ENCODE peak calls at places on chromosomes 7 and 10, in eight cellular contexts. C, H, N, A, R, X, O and W are unnamed samples. For H3K27me3, the result is how much of the 10 kb centered on the place peaks cover.

GRCh38 chr10:78524342-78524741 is 490.7 kb downstream of the RPS24 start:
- DNase-seq in R (no peak), X (no peak), A (no peak), C (no peak), N (no peak), O (no peak), H (no peak), W (no peak)

GRCh38 chr10:28879875-28880381 is 202.6 kb downstream of the BAMBI start:
- DNase-seq in R (no peak), O (peak), H (no peak), N (no peak), C (no peak), X (no peak), A (no peak), W (no peak)

GRCh38 chr10:85138046-85138445 is 809.7 kb downstream of the CCSER2 start:
- DNase-seq in X (no peak), C (no peak), N (no peak), A (no peak), R (no peak), O (no peak), H (no peak), W (no peak)

GRCh38 chr10:7351905-7352304 is 58.9 kb downstream of the SFMBT2 start:
- DNase-seq in X (no peak), R (no peak), O (no peak), A (no peak), H (no peak), C (no peak), N (no peak), W (no peak)

GRCh38 chr7:45084336-45084735 is 4.4 kb downstream of the NACAD start:
- DNase-seq in C (no peak), R (no peak), N (no peak), X (no peak), O (no peak), H (no peak), A (no peak), W (no peak)

GRCh38 chr10:58152698-58153263 is 114.9 kb downstream of the IPMK start:
- DNase-seq in R (peak), C (peak), X (no peak), N (peak), A (no peak), O (peak), H (peak), W (no peak)

GRCh38 chr7:70694357-70694908 is 437.5 kb upstream of the GALNT17 start:
- DNase-seq in X (no peak), A (peak), N (peak), H (peak), R (no peak), O (peak), C (peak), W (no peak)

GRCh38 chr10:88505265-88505664 is 77.9 kb downstream of the RNLS start:
- DNase-seq in A (no peak), C (no peak), O (no peak), X (no peak), N (no peak), R (no peak), H (no peak), W (no peak)

GRCh38 chr7:149161241-149161848 is 14.1 kb downstream of the ZNF398 start:
- DNase-seq in R (no peak), H (no peak), O (no peak), C (no peak), X (no peak), N (no peak), A (no peak), W (no peak)

GRCh38 chr7:21771906-21772610 is 173.6 kb downstream of the CDCA7L start:
- DNase-seq in C (no peak), O (no peak), A (no peak), H (no peak), R (no peak), X (no peak), N (peak), W (no peak)

GRCh38 chr10:119689016-119689564 is 36.8 kb upstream of the INPP5F start:
- DNase-seq in N (no peak), A (no peak), H (no peak), O (no peak), R (no peak), X (no peak), C (no peak), W (no peak)

GRCh38 chr10:119687192-119688032 is 36.2 kb downstream of the BAG3 start:
- DNase-seq in A (no peak), C (no peak), O (no peak), X (no peak), N (peak), R (no peak), H (no peak), W (no peak)

GRCh38 chr10:119691726-119692125 is 34.1 kb upstream of the INPP5F start:
- DNase-seq in R (no peak), O (no peak), N (no peak), H (no peak), X (no peak), A (no peak), C (no peak), W (no peak)

GRCh38 chr10:119686465-119687191 is 35.4 kb downstream of the BAG3 start:
- DNase-seq in O (peak), A (peak), N (peak), H (peak), C (peak), R (peak), X (peak), W (no peak)

GRCh38 chr10:119688033-119688508 is 36.9 kb downstream of the BAG3 start:
- DNase-seq in R (no peak), N (peak), X (no peak), C (no peak), O (no peak), A (no peak), H (no peak), W (no peak)
- H3K4me3 ChIP-seq in R (no peak), N (no peak), X (no peak), C (no peak), O (no peak), A (no peak), H (no peak), W (no peak)

DNA sequence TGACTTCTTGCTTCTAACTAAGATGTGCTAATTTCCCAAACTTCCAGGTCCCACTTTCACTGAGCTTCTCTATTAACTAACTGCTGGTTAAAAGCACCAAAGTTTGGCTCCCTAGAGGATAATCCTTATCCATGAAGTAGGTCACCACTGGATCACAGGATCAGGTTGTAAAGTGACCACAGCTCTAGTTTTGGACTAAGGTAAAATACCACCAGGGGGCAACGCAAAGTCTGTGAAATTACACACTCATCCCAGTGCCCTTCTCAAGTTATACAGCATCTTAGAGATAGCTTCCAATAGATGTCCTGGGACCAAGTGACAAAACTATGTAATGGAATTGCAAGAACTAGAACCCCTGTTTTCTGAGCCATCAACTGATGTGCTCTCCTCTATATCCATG is 116.4 kb upstream of the ASAH2 start:
- DNase-seq in R (peak), N (peak), C (no peak), A (no peak), O (no peak), H (peak), X (no peak), W (no peak)
- TF ChIP-seq CTCF in R (peak), N (peak), C (peak), A (peak), O (peak), H (peak), X (peak), W (peak)

GRCh38 chr7:117007285-117007684 is 54.0 kb downstream of the ST7 start:
- DNase-seq in C (no peak), N (no peak), O (no peak), X (no peak), A (no peak), R (no peak), H (no peak), W (no peak)

GRCh38 chr7:117001283-117001682 is 48.0 kb downstream of the ST7 start:
- DNase-seq in H (no peak), A (no peak), R (no peak), X (no peak), O (no peak), C (no peak), N (no peak), W (no peak)

GRCh38 chr7:117005449-117005848 is 52.1 kb downstream of the ST7 start:
- DNase-seq in H (peak), A (no peak), N (no peak), X (no peak), C (no peak), O (no peak), R (no peak), W (no peak)

GRCh38 chr7:117008849-117009531 is 55.7 kb downstream of the ST7 start:
- DNase-seq in H (peak), R (no peak), N (no peak), O (no peak), A (peak), X (peak), C (no peak), W (peak)

GRCh38 chr7:117004899-117005298 is 51.6 kb downstream of the ST7 start:
- DNase-seq in A (no peak), N (no peak), X (no peak), R (no peak), O (no peak), C (no peak), H (no peak), W (no peak)
- H3K27me3 ChIP-seq in A (under half), N (under half), X (under half), R (under half), O (under half), C (under half), H (under half), W (under half)

DNA sequence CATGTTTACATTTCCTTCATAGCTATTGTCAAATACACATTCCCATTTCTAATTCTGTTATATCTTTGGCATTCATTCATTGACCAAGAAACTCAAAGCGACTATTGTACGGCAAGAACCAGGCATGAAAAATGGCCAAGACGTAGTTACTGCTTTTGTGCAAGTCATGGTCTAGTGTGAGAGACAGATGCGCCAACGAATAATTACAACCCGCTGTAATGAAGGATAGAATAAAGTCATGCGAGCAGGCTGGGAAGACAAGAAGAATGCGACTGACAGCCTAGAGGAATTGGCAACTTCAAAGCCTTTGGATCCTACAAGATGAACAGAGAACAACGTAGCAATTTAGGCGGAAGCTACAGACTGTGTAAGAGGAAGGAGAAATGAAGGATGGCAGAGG is 221.2 kb downstream of the CALN1 start:
- DNase-seq in X (no peak), C (no peak), N (no peak), A (no peak), H (no peak), R (no peak), O (no peak), W (no peak)
- H3K4me3 ChIP-seq in X (no peak), C (no peak), N (no peak), A (no peak), H (no peak), R (no peak), O (no peak), W (no peak)

GRCh38 chr7:33909312-33909711 is 4.0 kb downstream of the BMPER start:
- DNase-seq in A (no peak), R (no peak), C (no peak), O (no peak), H (no peak), X (no peak), N (peak), W (no peak)
- TF ChIP-seq CTCF in A (no peak), R (no peak), C (no peak), O (no peak), H (no peak), X (no peak), N (peak), W (no peak)

GRCh38 chr7:121334875-121335648 is 6.3 kb downstream of the WNT16 start:
- DNase-seq in A (no peak), H (no peak), O (no peak), X (peak), N (no peak), R (no peak), C (no peak), W (no peak)
- H3K27me3 ChIP-seq in A (under half), H (under half), O (half or more), X (under half), N (half or more), R (under half), C (half or more), W (under half)

GRCh38 chr10:96752380-96752779 is 32.1 kb upstream of the PIK3AP1 start:
- DNase-seq in A (no peak), C (no peak), N (no peak), R (no peak), X (no peak), H (no peak), O (no peak), W (no peak)

GRCh38 chr10:96758423-96758822 is 38.1 kb upstream of the PIK3AP1 start:
- DNase-seq in R (no peak), A (peak), H (no peak), O (no peak), X (no peak), N (no peak), C (no peak), W (no peak)

GRCh38 chr10:96753956-96754355 is 33.6 kb upstream of the PIK3AP1 start:
- DNase-seq in R (no peak), N (no peak), C (no peak), X (no peak), O (no peak), A (no peak), H (no peak), W (no peak)

GRCh38 chr10:96756111-96756903 is 36.0 kb upstream of the PIK3AP1 start:
- DNase-seq in R (no peak), C (no peak), N (no peak), O (no peak), A (no peak), H (no peak), X (no peak), W (no peak)
- H3K4me3 ChIP-seq in R (no peak), C (no peak), N (no peak), O (no peak), A (no peak), H (no peak), X (no peak), W (no peak)

GRCh38 chr10:13994932-13995331 is 335.8 kb downstream of the FRMD4A start:
- DNase-seq in X (no peak), C (no peak), N (no peak), R (no peak), H (no peak), O (no peak), A (no peak), W (no peak)
- TF ChIP-seq CTCF in X (no peak), C (no peak), N (no peak), R (no peak), H (no peak), O (no peak), A (peak), W (no peak)

DNA sequence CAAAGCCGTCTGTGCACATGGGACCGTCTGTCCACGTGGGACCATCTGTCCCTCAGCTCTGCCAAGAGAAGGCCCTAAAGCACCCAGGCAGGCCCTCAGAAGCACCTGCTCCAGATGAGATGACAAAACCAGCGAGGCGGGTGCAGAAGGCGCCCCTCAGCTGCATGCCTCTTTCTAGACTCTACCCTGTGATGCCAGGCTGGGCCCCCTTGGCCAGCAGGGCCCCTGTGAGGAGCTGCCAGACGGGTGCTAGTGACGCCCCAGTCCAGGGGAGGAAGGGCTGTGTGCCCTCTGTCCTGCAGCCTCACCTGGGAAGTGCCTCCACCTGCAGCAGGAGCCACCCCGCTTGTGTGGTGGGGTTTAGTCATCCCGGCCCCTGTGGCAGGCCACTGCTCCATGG is 309.2 kb upstream of the SHH start:
- DNase-seq in R (no peak), N (no peak), H (no peak), O (no peak), X (no peak), A (no peak), C (no peak), W (no peak)
- H3K27me3 ChIP-seq in R (under half), N (under half), H (under half), O (under half), X (under half), A (under half), C (under half), W (under half)